ENCODE peak calls at places on chromosomes 2 and 18, in ten cellular contexts. F is IMR-90; O is HFFc6; U is cardiac muscle cell; W is stimulated activated CD4-positive, alpha-beta T cell treated with anti-CD3 and anti-CD28 coated beads, TNF-alpha, amount 100 ng/mL, for 4 hours; Z is T-helper 17 cell; G is neural progenitor cell; K is stimulated activated CD8-positive, alpha-beta memory T cell treated with anti-CD3 and anti-CD28 coated beads, Interleukin-4, amount 100 ng/mL, for 1 hour; L is WERI-Rb-1; Q is GM03348. H is an unnamed sample.

GRCh38 chr18:74722237-74722636 is 124.6 kb downstream of the ZNF407 start:
- DNase-seq in F (peak; percentile 49), O (peak; percentile 10), U (peak; percentile 77), W (no peak), Z (no peak), G (no peak), K (no peak), L (no peak), Q (peak; percentile 33), H (no peak)

GRCh38 chr2:229910832-229911412 is 10.9 kb downstream of the TRIP12 start:
- DNase-seq in F (no peak), O (no peak), U (no peak), W (no peak), Z (no peak), G (peak; percentile 45), K (no peak), L (peak; percentile 52), Q (peak; percentile 16), H (no peak)

GRCh38 chr2:1446281-1446680 is 33.0 kb downstream of the TPO start:
- DNase-seq in F (no peak), O (no peak), U (no peak), W (no peak), Z (no peak), G (no peak), K (no peak), L (no peak), Q (no peak), H (peak; percentile 39)

GRCh38 chr18:58190842-58191530 is 147.0 kb downstream of the NEDD4L start:
- DNase-seq in F (peak; percentile 26), O (no peak), U (no peak), W (no peak), Z (no peak), G (no peak), K (no peak), L (peak; percentile 32), Q (no peak), H (no peak)

GRCh38 chr2:232236200-232236599 is 142.4 kb upstream of the ALPP start:
- DNase-seq in F (peak; percentile 19), O (no peak), U (no peak), W (no peak), Z (no peak), G (no peak), K (no peak), L (no peak), Q (no peak), H (no peak)

GRCh38 chr2:236549165-236549564 is 20.5 kb upstream of the ACKR3 start:
- DNase-seq in F (no peak), O (no peak), U (no peak), W (no peak), Z (no peak), G (no peak), K (no peak), L (no peak), Q (no peak), H (no peak)

GRCh38 chr2:45300026-45300750 is 290.9 kb upstream of the SIX2 start:
- DNase-seq in F (no peak), O (no peak), U (no peak), W (no peak), Z (no peak), G (no peak), K (no peak), L (no peak), Q (no peak), H (no peak)

GRCh38 chr2:17821080-17821479 is 4.8 kb downstream of the MSGN1 start:
- DNase-seq in F (no peak), O (no peak), U (no peak), W (no peak), Z (no peak), G (no peak), K (no peak), L (no peak), Q (no peak), H (no peak)

GRCh38 chr18:45071959-45072358 is 391.3 kb downstream of the SETBP1 start:
- DNase-seq in F (no peak), O (no peak), U (no peak), W (no peak), Z (no peak), G (no peak), K (no peak), L (no peak), Q (no peak), H (no peak)

GRCh38 chr2:130849896-130850787 is 13.4 kb downstream of the ARHGEF4 start:
- DNase-seq in F (no peak), O (no peak), U (no peak), W (no peak), Z (no peak), G (no peak), K (no peak), L (no peak), Q (no peak), H (no peak)

GRCh38 chr18:76467371-76468190 is 27.5 kb downstream of the ZNF516 start:
- DNase-seq in F (peak; percentile 40), O (no peak), U (peak; percentile 70), W (no peak), Z (no peak), G (peak; percentile 44), K (no peak), L (no peak), Q (peak; percentile 72), H (no peak)

GRCh38 chr2:212537311-212538155 is 1.1 kb downstream of the ERBB4 start:
- DNase-seq in F (no peak), O (no peak), U (peak; percentile 36), W (no peak), Z (no peak), G (peak; percentile 68), K (no peak), L (peak; percentile 15), Q (peak; percentile 29), H (peak; percentile 73)